ENCODE peak calls at places on chromosome 1, in nine cellular contexts. F is anterior cingulate cortex; S is left ventricle myocardium inferior; V is central memory CD4-positive, alpha-beta T cell; H is transverse colon; J is HFF-Myc; A is NCI-H1092 treated with DMSO at 0.1 percent for 48 hours; P is stimulated activated CD4-positive, alpha-beta T cell treated with anti-CD3 and anti-CD28 coated beads, Interleukin-15, amount 100 ng/mL, for 24 hours; L is WTC11. G is an unnamed sample.

GRCh38 chr1:40646385-40646784 is 19.1 kb downstream of the RIMS3 start:
- DNase-seq in F (no peak), S (no peak), J (no peak), P (no peak), L (no peak), H (no peak), V (no peak), A (no peak), G (no peak)

GRCh38 chr1:22636369-22636768 is at the start of gene C1QA:
- DNase-seq in P (no peak), V (no peak), J (no peak), L (no peak), H (peak; percentile 41), A (no peak), S (peak; percentile 62), F (no peak), G (no peak)

GRCh38 chr1:109919271-109919670 is 8.6 kb downstream of the CSF1 start:
- DNase-seq in A (no peak), L (no peak), H (no peak), P (no peak), J (no peak), S (no peak), F (no peak), V (no peak), G (no peak)

GRCh38 chr1:3611170-3612019 is at the start of gene MEGF6:
- DNase-seq in F (peak; percentile 32), H (peak; percentile 66), S (peak; percentile 49), J (no peak), L (peak; percentile 97), A (peak; percentile 17), V (no peak), P (peak; percentile 82), G (peak; percentile 82)

GRCh38 chr1:164617607-164618564 is 58.9 kb downstream of the PBX1 start:
- DNase-seq in A (peak; percentile 63), F (no peak), S (no peak), V (no peak), H (peak; percentile 43), J (no peak), P (no peak), L (peak; percentile 71), G (peak; percentile 62)

GRCh38 chr1:1628656-1629429 is 3.1 kb upstream of the MMP23B start:
- DNase-seq in F (no peak), V (peak; percentile 31), P (peak; percentile 70), S (no peak), H (no peak), A (no peak), J (no peak), L (peak; percentile 63), G (no peak)

GRCh38 chr1:88973520-88974137 is 18.8 kb downstream of the KYAT3 start:
- DNase-seq in V (peak; percentile 21), L (no peak), S (no peak), F (no peak), P (no peak), J (no peak), A (peak; percentile 12), H (no peak), G (no peak)

GRCh38 chr1:61116421-61116820 is 34.1 kb downstream of the NFIA start:
- DNase-seq in P (no peak), L (no peak), A (no peak), F (no peak), S (no peak), J (no peak), H (no peak), V (no peak), G (no peak)

GRCh38 chr1:26297057-26297790 is 9.2 kb downstream of the UBXN11 start:
- DNase-seq in P (no peak), F (no peak), L (no peak), S (no peak), H (no peak), V (no peak), J (no peak), A (no peak), G (no peak)

GRCh38 chr1:186620951-186621350 is 59.3 kb downstream of the PTGS2 start:
- DNase-seq in H (no peak), P (peak; percentile 12), S (no peak), V (no peak), A (no peak), L (no peak), J (peak; percentile 80), F (no peak), G (no peak)